ENCODE peak calls at places on chromosomes 13 and 19, in six cellular contexts. V is SK-N-SH; K is PC-3; X is body of pancreas; A is tibial nerve; I is naive thymus-derived CD4-positive, alpha-beta T cell. H is an unnamed sample.
A peak's percentile ranks its signal among the peaks of the same experiment; 100 is the strongest.

GRCh38 chr13:27446986-27447583 is 3.3 kb downstream of the MTIF3 start:
- DNase-seq in V (no peak), K (no peak), X (no peak), A (no peak), I (peak; percentile 54), H (peak; percentile 82)

GRCh38 chr19:58575183-58576041 is 2.3 kb upstream of the MZF1 start:
- DNase-seq in V (peak; percentile 89), K (peak; percentile 92), X (peak; percentile 86), A (peak; percentile 78), I (peak; percentile 73), H (peak; percentile 65)

GRCh38 chr13:25286308-25286968 is 850 bp downstream of the MTMR6 start:
- DNase-seq in V (peak; percentile 49), K (peak; percentile 56), X (no peak), A (peak; percentile 35), I (peak; percentile 71), H (peak; percentile 44)

GRCh38 chr13:113990321-113990837 is 16.5 kb upstream of the C13orf46 start:
- DNase-seq in V (no peak), K (no peak), X (no peak), A (no peak), I (no peak), H (no peak)

GRCh38 chr19:9857920-9858746 is 23.0 kb downstream of the PIN1 start:
- DNase-seq in V (no peak), K (no peak), X (no peak), A (no peak), I (peak; percentile 64), H (peak; percentile 79)

GRCh38 chr13:114256547-114256946 is 21.9 kb downstream of the CDC16 start:
- DNase-seq in V (no peak), K (no peak), X (no peak), A (no peak), I (no peak), H (no peak)

GRCh38 chr13:25406377-25406776 is 34.6 kb downstream of the ATP8A2 start:
- DNase-seq in V (no peak), K (peak; percentile 4), X (no peak), A (no peak), I (no peak), H (peak; percentile 20)

GRCh38 chr19:3026768-3027167 is 2.3 kb downstream of the TLE2 start:
- DNase-seq in V (no peak), K (no peak), X (no peak), A (no peak), I (no peak), H (no peak)

GRCh38 chr13:107665926-107666458 is 549.3 kb downstream of the LIG4 start:
- DNase-seq in V (no peak), K (peak; percentile 30), X (no peak), A (no peak), I (no peak), H (no peak)

GRCh38 chr19:15944401-15944800 is 4.4 kb upstream of the OR10H4 start:
- DNase-seq in V (no peak), K (no peak), X (no peak), A (no peak), I (no peak), H (no peak)

GRCh38 chr13:95002968-95003813 is 290.8 kb upstream of the SOX21 start:
- DNase-seq in V (peak; percentile 57), K (no peak), X (no peak), A (no peak), I (no peak), H (no peak)

GRCh38 chr19:18775586-18776287 is 15.4 kb downstream of the COMP start:
- DNase-seq in V (no peak), K (peak; percentile 58), X (no peak), A (no peak), I (no peak), H (no peak)

GRCh38 chr19:3586124-3586626 is 897 bp downstream of the GIPC3 start:
- DNase-seq in V (peak; percentile 89), K (no peak), X (no peak), A (no peak), I (peak; percentile 45), H (no peak)

GRCh38 chr13:102870677-102871415 is 25.0 kb downstream of the ERCC5 start:
- DNase-seq in V (peak; percentile 79), K (peak; percentile 63), X (peak; percentile 38), A (peak; percentile 57), I (peak; percentile 46), H (peak; percentile 37)

GRCh38 chr19:12543855-12544254 is 7.4 kb downstream of the ZNF564 start:
- DNase-seq in V (no peak), K (no peak), X (no peak), A (no peak), I (no peak), H (no peak)

GRCh38 chr13:30829145-30829544 is 76.9 kb upstream of the MEDAG start:
- DNase-seq in V (no peak), K (peak; percentile 78), X (no peak), A (no peak), I (no peak), H (no peak)

GRCh38 chr13:59780058-59780457 is 383.7 kb downstream of the DIAPH3 start:
- DNase-seq in V (no peak), K (peak; percentile 47), X (no peak), A (no peak), I (no peak), H (no peak)

GRCh38 chr13:59771272-59771671 is 392.5 kb downstream of the DIAPH3 start:
- DNase-seq in V (peak; percentile 43), K (peak; percentile 38), X (no peak), A (no peak), I (no peak), H (no peak)

GRCh38 chr13:59782696-59783095 is 381.0 kb downstream of the DIAPH3 start:
- DNase-seq in V (no peak), K (no peak), X (no peak), A (no peak), I (no peak), H (no peak)

GRCh38 chr13:59774511-59774911 is 389.2 kb downstream of the DIAPH3 start:
- DNase-seq in V (no peak), K (peak; percentile 48), X (no peak), A (no peak), I (no peak), H (no peak)

GRCh38 chr13:59776924-59777690 is 386.6 kb downstream of the DIAPH3 start:
- DNase-seq in V (no peak), K (peak; percentile 86), X (no peak), A (no peak), I (no peak), H (no peak)
- H3K4me3 ChIP-seq in V (no peak overlapping the region), K (no peak overlapping the region), X (no peak overlapping the region), A (no peak overlapping the region), I (no peak overlapping the region), H (no peak overlapping the region)

GRCh38 chr19:45423033-45423588 is 606 bp downstream of the ERCC1 start:
- DNase-seq in V (no peak), K (no peak), X (no peak), A (no peak), I (peak; percentile 65), H (no peak)

GRCh38 chr19:45420871-45421270 is 2.8 kb downstream of the ERCC1 start:
- DNase-seq in V (no peak), K (no peak), X (no peak), A (no peak), I (no peak), H (no peak)

GRCh38 chr19:45421953-45422498 is 1.7 kb downstream of the ERCC1 start:
- DNase-seq in V (no peak), K (no peak), X (no peak), A (no peak), I (no peak), H (no peak)

GRCh38 chr19:45424191-45425058 is 708 bp upstream of the ERCC1 start:
- DNase-seq in V (peak; percentile 67), K (peak; percentile 95), X (peak; percentile 57), A (peak; percentile 44), I (no peak), H (no peak)

DNA sequence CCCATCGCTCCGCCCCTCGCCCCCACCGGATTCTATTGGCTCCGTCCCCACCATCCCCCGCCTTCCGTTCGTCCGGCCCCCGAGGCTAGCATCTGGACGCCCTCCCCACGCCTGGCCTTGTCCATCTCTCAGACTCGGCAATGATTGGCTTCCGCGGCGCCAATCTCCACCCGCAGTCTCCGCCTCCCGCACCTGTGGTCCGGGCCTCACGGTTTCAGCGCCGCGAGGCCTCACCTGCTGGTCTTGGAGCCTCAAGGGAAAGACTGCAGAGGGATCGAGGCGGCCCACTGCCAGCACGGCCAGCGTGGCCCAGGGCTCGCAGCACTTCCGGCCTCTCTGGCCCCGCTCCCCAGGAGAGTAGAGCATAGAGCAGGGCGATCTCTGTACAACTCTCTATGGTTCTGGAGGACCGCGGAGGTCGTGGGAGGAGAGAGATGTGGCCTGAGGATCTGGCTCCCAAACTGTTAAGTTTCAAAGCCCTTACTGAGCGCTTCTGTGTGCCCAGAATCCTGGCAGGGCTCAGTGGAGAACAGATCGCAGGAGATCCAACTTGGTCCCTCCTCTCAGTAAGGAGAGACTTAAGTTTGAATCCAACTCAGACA is at the start of gene ERCC1:
- DNase-seq in V (peak; percentile 98), K (peak; percentile 93), X (peak; percentile 99), A (peak; percentile 91), I (peak; percentile 42), H (peak; percentile 62)
- H3K4me3 ChIP-seq in V (peak within 1 kb of the TSS; percentile 85), K (peak within 1 kb of the TSS; percentile 69), X (peak within 1 kb of the TSS; percentile 29), A (peak within 1 kb of the TSS; percentile 74), I (peak within 1 kb of the TSS; percentile 72), H (peak within 1 kb of the TSS; percentile 78)

GRCh38 chr13:23806874-23807522 is 82.2 kb downstream of the MIPEP start:
- DNase-seq in V (no peak), K (no peak), X (no peak), A (no peak), I (no peak), H (no peak)
- H3K4me3 ChIP-seq in V (no peak overlapping the region), K (no peak overlapping the region), X (no peak overlapping the region), A (no peak overlapping the region), I (no peak overlapping the region), H (no peak overlapping the region)

GRCh38 chr13:46170268-46170667 is 11.7 kb downstream of the LCP1 start:
- DNase-seq in V (no peak), K (no peak), X (no peak), A (no peak), I (no peak), H (no peak)
- H3K4me3 ChIP-seq in V (no peak overlapping the region), K (no peak overlapping the region), X (no peak overlapping the region), A (no peak overlapping the region), I (peak overlapping the region; percentile 50), H (no peak overlapping the region)

GRCh38 chr19:49863254-49863934 is 4.0 kb downstream of the PNKP start:
- DNase-seq in V (no peak), K (no peak), X (no peak), A (no peak), I (no peak), H (no peak)

GRCh38 chr19:49866933-49867782 is at the start of gene PNKP:
- DNase-seq in V (peak; percentile 92), K (peak; percentile 91), X (peak; percentile 80), A (peak; percentile 88), I (peak; percentile 89), H (peak; percentile 91)

GRCh38 chr19:49863935-49864320 is 3.4 kb downstream of the PNKP start:
- DNase-seq in V (no peak), K (no peak), X (no peak), A (no peak), I (no peak), H (no peak)

GRCh38 chr19:49862411-49863253 is 4.7 kb downstream of the PNKP start:
- DNase-seq in V (peak; percentile 77), K (no peak), X (no peak), A (no peak), I (no peak), H (no peak)

DNA sequence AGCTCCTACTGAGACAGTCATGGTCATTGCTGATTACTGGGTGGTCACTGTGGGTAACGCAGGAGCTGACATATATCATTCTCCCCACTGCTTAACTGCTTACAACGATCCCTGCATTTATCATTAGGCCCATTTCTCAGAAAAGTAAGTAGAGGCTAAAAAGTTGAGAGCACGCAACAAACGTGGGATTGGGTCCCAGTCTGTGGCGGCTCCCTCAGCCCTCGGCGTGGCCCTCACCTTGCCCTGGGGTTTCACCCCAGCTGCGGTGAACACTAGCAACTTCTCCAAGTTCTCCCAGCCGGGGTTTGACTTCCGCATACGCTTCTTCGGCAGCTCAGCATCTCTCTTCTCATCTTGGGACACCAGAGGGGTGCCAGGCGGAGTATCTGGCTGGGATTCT is 2.5 kb downstream of the PNKP start:
- DNase-seq in V (no peak), K (no peak), X (no peak), A (no peak), I (no peak), H (no peak)
- H3K4me3 ChIP-seq in V (peak overlapping the region; percentile 91), K (peak overlapping the region; percentile 90), X (no peak overlapping the region), A (no peak overlapping the region), I (no peak overlapping the region), H (no peak overlapping the region)